ENCODE peak calls at places on chromosomes 6 and 20, in six cellular contexts. P, H, D, K, R and Y are unnamed samples.

GRCh38 chr6:52595000-52595795 is 18.3 kb upstream of the TRAM2 start:
- DNase-seq in P (no peak), K (peak; percentile 78), H (no peak), R (peak; percentile 85), D (peak; percentile 60), Y (no peak)

GRCh38 chr6:57267586-57268293 is 45.6 kb upstream of the RAB23 start:
- DNase-seq in K (peak; percentile 98), D (peak; percentile 93), P (peak; percentile 70), H (no peak), R (peak; percentile 96), Y (no peak)

GRCh38 chr6:118708055-118708454 is 56.7 kb upstream of the CEP85L start:
- DNase-seq in D (no peak), K (no peak), H (no peak), R (peak; percentile 22), P (no peak), Y (no peak)

GRCh38 chr6:81938014-81938761 is 185.7 kb upstream of the TENT5A start:
- DNase-seq in P (no peak), K (no peak), H (no peak), R (peak; percentile 79), D (peak; percentile 78), Y (no peak)

GRCh38 chr6:44496705-44497369 is 109.3 kb downstream of the CDC5L start:
- DNase-seq in D (no peak), P (no peak), R (no peak), K (no peak), H (no peak), Y (no peak)

GRCh38 chr6:54802775-54803631 is 43.6 kb upstream of the FAM83B start:
- DNase-seq in H (no peak), K (peak; percentile 9), D (no peak), R (peak; percentile 25), P (no peak), Y (no peak)

GRCh38 chr6:45480697-45481415 is 103.1 kb upstream of the SUPT3H start:
- DNase-seq in P (no peak), R (peak; percentile 78), H (no peak), D (no peak), K (no peak), Y (no peak)

GRCh38 chr20:38049800-38050199 is 16.3 kb downstream of the RPRD1B start:
- DNase-seq in D (peak; percentile 50), K (no peak), P (no peak), R (peak; percentile 40), H (no peak), Y (no peak)

GRCh38 chr6:10033223-10033829 is 381.5 kb downstream of the TFAP2A start:
- DNase-seq in H (no peak), D (no peak), R (no peak), K (no peak), P (no peak), Y (no peak)

GRCh38 chr6:1437553-1438406 is 48.4 kb downstream of the FOXF2 start:
- DNase-seq in D (no peak), P (no peak), K (no peak), H (no peak), R (no peak), Y (no peak)

GRCh38 chr6:50141100-50141499 is 91.4 kb upstream of the DEFB112 start:
- DNase-seq in D (no peak), K (no peak), R (no peak), H (no peak), P (no peak), Y (no peak)

GRCh38 chr20:61807426-61808160 is 258.1 kb downstream of the TAF4 start:
- DNase-seq in R (no peak), P (no peak), H (no peak), D (no peak), K (no peak), Y (no peak)

GRCh38 chr6:166253277-166254229 is 54.6 kb downstream of the PRR18 start:
- DNase-seq in P (no peak), D (no peak), R (peak; percentile 3), K (no peak), H (no peak), Y (peak; percentile 56)

GRCh38 chr6:30810813-30811329 is 66.5 kb upstream of the IER3 start:
- DNase-seq in K (no peak), H (no peak), D (no peak), R (no peak), P (no peak), Y (no peak)

GRCh38 chr6:42279966-42280629 is 62.4 kb upstream of the MRPS10 start:
- DNase-seq in D (no peak), R (peak; percentile 78), P (peak; percentile 79), H (no peak), K (no peak), Y (no peak)

GRCh38 chr6:156154896-156155295 is 622.3 kb upstream of the ARID1B start:
- DNase-seq in P (no peak), H (no peak), R (no peak), D (no peak), K (no peak), Y (no peak)